ENCODE peak calls at places on chromosomes 16 and 17, in five cellular contexts. O, A, X, H and D are unnamed samples.
A peak's percentile ranks its signal among the peaks of the same experiment; 100 is the strongest.

GRCh38 chr17:31391496-31391949 is at the start of gene RAB11FIP4:
- DNase-seq in O (no peak), A (no peak), X (no peak), H (no peak), D (peak; percentile 49)

GRCh38 chr16:65394306-65394705 is 272.4 kb upstream of the CDH11 start:
- DNase-seq in O (no peak), A (no peak), X (no peak), H (no peak), D (no peak)

GRCh38 chr17:65177901-65178300 is 40.7 kb downstream of the RGS9 start:
- DNase-seq in O (no peak), A (no peak), X (no peak), H (no peak), D (no peak)

GRCh38 chr16:82754716-82755513 is 128.1 kb downstream of the CDH13 start:
- DNase-seq in O (no peak), A (no peak), X (no peak), H (no peak), D (no peak)

GRCh38 chr17:50147841-50148225 is 2.6 kb downstream of the PPP1R9B start:
- DNase-seq in O (peak; percentile 51), A (no peak), X (no peak), H (no peak), D (no peak)

GRCh38 chr17:6695051-6695450 is 18.1 kb downstream of the SLC13A5 start:
- DNase-seq in O (no peak), A (no peak), X (no peak), H (no peak), D (no peak)

GRCh38 chr16:7319514-7319913 is 13.1 kb upstream of the RBFOX1 start:
- DNase-seq in O (no peak), A (no peak), X (no peak), H (no peak), D (no peak)

GRCh38 chr16:85586360-85587145 is 26.6 kb upstream of the GSE1 start:
- DNase-seq in O (peak; percentile 51), A (no peak), X (no peak), H (no peak), D (peak; percentile 72)

GRCh38 chr17:81966343-81967243 is 5.6 kb upstream of the NOTUM start:
- DNase-seq in O (peak; percentile 28), A (no peak), X (no peak), H (peak; percentile 79), D (peak; percentile 88)

GRCh38 chr17:1629647-1630310 is 1.1 kb upstream of the SLC43A2 start:
- DNase-seq in O (peak; percentile 72), A (no peak), X (no peak), H (peak; percentile 90), D (peak; percentile 33)

GRCh38 chr16:70589998-70590471 is 56.3 kb upstream of the IL34 start:
- DNase-seq in O (peak; percentile 62), A (no peak), X (no peak), H (no peak), D (no peak)

GRCh38 chr17:37147301-37147812 is 198.6 kb downstream of the AATF start:
- DNase-seq in O (no peak), A (no peak), X (peak; percentile 27), H (no peak), D (no peak)

GRCh38 chr16:85751665-85752501 is 987 bp upstream of the C16orf74 start:
- DNase-seq in O (no peak), A (no peak), X (no peak), H (no peak), D (no peak)

GRCh38 chr16:75267631-75268264 is 16.3 kb upstream of the BCAR1 start:
- DNase-seq in O (peak; percentile 89), A (no peak), X (no peak), H (peak; percentile 81), D (peak; percentile 71)

GRCh38 chr17:18006495-18007239 is 32.3 kb downstream of the ATPAF2 start:
- DNase-seq in O (no peak), A (no peak), X (no peak), H (no peak), D (no peak)
- H3K9me3 ChIP-seq in O (no peaks in the 10 kb centered on the region), A (no peaks in the 10 kb centered on the region), X (no peaks in the 10 kb centered on the region), H (no peaks in the 10 kb centered on the region), D (no peaks in the 10 kb centered on the region)

GRCh38 chr17:27558842-27559505 is 72.0 kb upstream of the LGALS9 start:
- DNase-seq in O (peak; percentile 62), A (no peak), X (no peak), H (peak; percentile 66), D (no peak)
- H3K4me3 ChIP-seq in O (no peak overlapping the region), A (no peak overlapping the region), X (no peak overlapping the region), H (no peak overlapping the region), D (no peak overlapping the region)

GRCh38 chr16:590165-590874 is 454 bp downstream of the RAB40C start:
- DNase-seq in O (peak; percentile 61), A (no peak), X (no peak), H (no peak), D (no peak)

GRCh38 chr16:593406-593805 is 3.5 kb downstream of the RAB40C start:
- DNase-seq in O (peak; percentile 96), A (no peak), X (no peak), H (peak; percentile 69), D (no peak)

GRCh38 chr16:590875-591200 is 972 bp downstream of the RAB40C start:
- DNase-seq in O (no peak), A (no peak), X (no peak), H (no peak), D (no peak)

GRCh38 chr16:592518-593306 is 2.8 kb downstream of the RAB40C start:
- DNase-seq in O (peak; percentile 84), A (no peak), X (no peak), H (peak; percentile 70), D (no peak)

DNA sequence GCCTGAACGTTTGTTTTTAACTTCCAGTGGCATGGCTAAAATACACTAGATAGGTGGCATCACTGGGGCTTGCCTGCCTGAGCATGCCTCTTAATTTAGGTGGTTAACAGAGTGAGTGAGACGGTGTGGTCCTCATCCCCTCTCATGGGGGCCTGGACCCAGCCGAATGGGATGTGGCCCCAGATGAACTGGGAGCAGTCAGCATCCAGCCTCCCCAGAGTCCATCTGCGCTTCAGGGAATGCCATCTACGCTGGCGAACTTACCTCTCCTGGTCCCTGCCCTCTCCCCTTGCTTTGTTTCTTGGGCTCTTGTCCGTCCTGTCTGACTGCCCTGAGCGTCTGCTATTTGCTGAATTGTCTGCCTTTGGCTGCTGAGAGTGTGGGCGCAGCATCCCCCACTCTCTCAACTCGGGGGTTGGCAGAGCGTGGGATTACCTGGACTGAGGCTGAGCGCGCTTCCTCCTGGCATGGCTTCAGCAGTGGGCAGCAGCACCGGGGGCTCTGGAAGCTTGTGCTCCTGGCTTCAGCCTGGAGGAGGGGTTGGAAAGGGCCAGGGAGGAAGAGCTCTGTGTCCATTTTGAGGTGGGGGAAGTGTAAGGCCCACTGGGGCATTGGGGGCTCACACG is 2.1 kb downstream of the RAB40C start:
- DNase-seq in O (no peak), A (no peak), X (no peak), H (no peak), D (no peak)
- H3K4me1 ChIP-seq in O (peaks cover 77% of the 10 kb centered on the region), A (peaks cover 5% of the 10 kb centered on the region), X (peaks cover 15% of the 10 kb centered on the region), H (peaks cover 55% of the 10 kb centered on the region), D (peaks cover 5% of the 10 kb centered on the region)

GRCh38 chr17:27079660-27080059 is 214.3 kb upstream of the WSB1 start:
- DNase-seq in O (no peak), A (no peak), X (no peak), H (no peak), D (no peak)
- H3K9me3 ChIP-seq in O (no peaks in the 10 kb centered on the region), A (no peaks in the 10 kb centered on the region), X (no peaks in the 10 kb centered on the region), H (peaks cover 8% of the 10 kb centered on the region), D (no peaks in the 10 kb centered on the region)

DNA sequence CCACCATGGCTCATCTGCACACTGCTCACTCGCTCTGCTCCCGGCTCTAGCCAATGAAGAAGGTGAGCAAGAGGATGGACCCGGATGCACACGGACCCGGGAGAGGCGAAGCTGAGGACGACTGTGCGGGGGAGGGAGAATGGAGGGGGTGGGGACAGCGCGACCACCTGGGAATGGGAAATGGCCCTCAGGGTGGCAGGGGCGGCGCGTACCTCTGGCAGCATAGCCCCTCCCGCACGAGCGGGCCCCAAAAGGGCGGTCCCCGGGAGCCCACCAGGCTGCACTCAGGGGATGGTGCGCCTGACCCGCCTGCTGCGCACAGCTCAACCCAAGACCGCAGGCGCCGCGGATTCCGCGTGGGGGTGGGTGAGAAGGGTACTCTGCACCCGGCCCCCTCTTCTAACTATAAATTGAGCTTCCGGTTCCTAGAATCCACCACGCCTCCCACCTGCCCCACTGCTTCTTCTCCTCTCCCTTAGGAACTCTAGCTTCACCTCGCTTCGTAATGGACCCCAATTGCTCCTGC is 6.1 kb downstream of the MT1H start:
- DNase-seq in O (no peak), A (no peak), X (no peak), H (peak; percentile 59), D (no peak)
- H3K4me3 ChIP-seq in O (no peak overlapping the region), A (no peak overlapping the region), X (no peak overlapping the region), H (no peak overlapping the region), D (no peak overlapping the region)

GRCh38 chr17:34237458-34237857 is 17.6 kb upstream of the CCL2 start:
- DNase-seq in O (no peak), A (no peak), X (no peak), H (no peak), D (no peak)

GRCh38 chr17:34236341-34236892 is 18.7 kb upstream of the CCL2 start:
- DNase-seq in O (no peak), A (no peak), X (no peak), H (no peak), D (no peak)

GRCh38 chr17:34230342-34230741 is 24.7 kb upstream of the CCL2 start:
- DNase-seq in O (no peak), A (no peak), X (no peak), H (no peak), D (no peak)

GRCh38 chr17:34234616-34235015 is 20.5 kb upstream of the CCL2 start:
- DNase-seq in O (no peak), A (no peak), X (no peak), H (no peak), D (no peak)

GRCh38 chr17:34235389-34236028 is 19.6 kb upstream of the CCL2 start:
- DNase-seq in O (peak; percentile 87), A (no peak), X (no peak), H (no peak), D (no peak)
- H3K4me1 ChIP-seq in O (peaks cover 55% of the 10 kb centered on the region), A (no peaks in the 10 kb centered on the region), X (no peaks in the 10 kb centered on the region), H (no peaks in the 10 kb centered on the region), D (no peaks in the 10 kb centered on the region)

DNA sequence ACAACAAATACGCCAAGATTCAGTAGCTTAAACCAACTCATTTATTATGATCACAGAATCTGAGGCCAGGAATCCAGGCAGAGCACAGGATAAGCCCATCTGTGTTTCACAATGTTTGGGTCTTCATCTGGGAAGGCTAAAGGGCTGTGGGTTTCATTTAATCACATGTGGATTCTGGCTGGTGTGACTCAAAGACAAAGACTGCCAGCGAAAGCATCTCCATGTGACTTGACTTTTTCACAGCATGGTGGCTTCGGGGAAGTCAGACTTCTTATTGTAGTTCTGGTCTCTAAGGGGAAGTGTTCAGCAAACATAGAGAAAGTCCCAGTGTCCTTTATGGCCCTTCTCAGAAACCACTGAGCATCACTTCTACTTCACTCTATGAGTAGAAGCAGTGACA is 1014.4 kb upstream of the GOT2 start:
- DNase-seq in O (no peak), A (no peak), X (no peak), H (no peak), D (no peak)
- H3K9me3 ChIP-seq in O (no peaks in the 10 kb centered on the region), A (no peaks in the 10 kb centered on the region), X (no peaks in the 10 kb centered on the region), H (peaks cover 25% of the 10 kb centered on the region), D (no peaks in the 10 kb centered on the region)